ENCODE peak calls at places on chromosomes 13 and 19, in six cellular contexts. O is fibroblast of villous mesenchyme, J is cardiac muscle cell, I is mesothelial cell of epicardium, T is IMR-90, M is esophagus muscularis mucosa. V is an unnamed sample.

GRCh38 chr19:11446652-11447301 is 11.3 kb downstream of the PRKCSH start:
- DNase-seq in M (no peak), O (peak), I (peak), J (peak), T (no peak), V (peak)

GRCh38 chr19:41958367-41959055 is 610 bp downstream of the RABAC1 start:
- DNase-seq in T (peak), I (peak), J (peak), M (no peak), O (peak), V (peak)

GRCh38 chr19:2385053-2385721 is 25.1 kb downstream of the TMPRSS9 start:
- DNase-seq in O (peak), T (peak), M (no peak), J (peak), I (no peak), V (peak)

GRCh38 chr13:37534181-37534580 is 64.4 kb downstream of the POSTN start:
- DNase-seq in J (no peak), T (peak), M (no peak), I (no peak), O (peak), V (no peak)

GRCh38 chr19:7533925-7534480 is 1.5 kb upstream of the PNPLA6 start:
- DNase-seq in J (peak), T (peak), O (peak), M (peak), I (peak), V (peak)

GRCh38 chr13:28356506-28357064 is 138.3 kb downstream of the FLT1 start:
- DNase-seq in T (no peak), O (peak), J (no peak), M (no peak), I (no peak), V (no peak)

GRCh38 chr19:869245-870177 is 10.0 kb downstream of the CFD start:
- DNase-seq in T (peak), M (peak), J (no peak), O (peak), I (no peak), V (no peak)

GRCh38 chr19:33005440-33005839 is 33.4 kb downstream of the FAAP24 start:
- DNase-seq in O (no peak), I (no peak), J (no peak), M (no peak), T (no peak), V (no peak)

GRCh38 chr13:27448308-27448707 is 2.1 kb downstream of the MTIF3 start:
- DNase-seq in O (no peak), I (no peak), J (no peak), T (no peak), M (no peak), V (no peak)

GRCh38 chr13:51769455-51770127 is 34.4 kb downstream of the DHRS12 start:
- DNase-seq in M (peak), J (no peak), O (peak), T (no peak), I (no peak), V (no peak)

GRCh38 chr13:113979791-113980471 is 6.1 kb upstream of the C13orf46 start:
- DNase-seq in T (no peak), J (no peak), O (no peak), I (no peak), M (no peak), V (no peak)

GRCh38 chr13:65843314-65843731 is 1386.8 kb downstream of the PCDH9 start:
- DNase-seq in I (no peak), M (no peak), T (no peak), O (no peak), J (no peak), V (no peak)

GRCh38 chr19:2495130-2495641 is 19.3 kb downstream of the GADD45B start:
- DNase-seq in O (peak), J (peak), I (no peak), T (peak), M (no peak), V (no peak)

GRCh38 chr13:59700281-59700680 is 463.4 kb downstream of the DIAPH3 start:
- DNase-seq in M (no peak), O (peak), T (peak), J (no peak), I (no peak), V (no peak)

GRCh38 chr13:45464687-45465453 is at the start of gene COG3:
- DNase-seq in T (peak), J (peak), I (peak), O (peak), M (peak), V (peak)

GRCh38 chr13:67258482-67258881 is 28.3 kb upstream of the PCDH9 start:
- DNase-seq in T (no peak), J (no peak), I (no peak), M (no peak), O (no peak), V (no peak)

GRCh38 chr13:46303743-46304385 is 83.2 kb downstream of the RUBCNL start:
- DNase-seq in M (no peak), I (no peak), T (no peak), O (no peak), J (no peak), V (no peak)

GRCh38 chr13:23953860-23954512 is 56.7 kb upstream of the C1QTNF9B start:
- DNase-seq in O (no peak), M (no peak), I (no peak), J (no peak), T (no peak), V (no peak)

GRCh38 chr13:50476579-50476978 is 366.9 kb downstream of the DLEU7 start:
- DNase-seq in M (no peak), T (no peak), O (no peak), J (no peak), I (no peak), V (no peak)

GRCh38 chr13:72431981-72432617 is 295.3 kb downstream of the MZT1 start:
- DNase-seq in T (no peak), I (no peak), M (no peak), J (no peak), O (no peak), V (no peak)

GRCh38 chr19:33763661-33764343 is 32.9 kb upstream of the KCTD15 start:
- DNase-seq in J (no peak), O (no peak), T (no peak), M (no peak), I (no peak), V (no peak)

GRCh38 chr13:86002921-86003488 is 203.8 kb upstream of the SLITRK6 start:
- DNase-seq in J (no peak), O (no peak), M (no peak), T (no peak), I (no peak), V (no peak)

GRCh38 chr19:33795370-33796163 is 1.1 kb upstream of the KCTD15 start:
- DNase-seq in O (peak), J (peak), I (peak), T (peak), M (no peak), V (peak)

GRCh38 chr13:100464006-100464405 is 124.6 kb downstream of the GGACT start:
- DNase-seq in O (no peak), T (no peak), J (no peak), I (no peak), M (no peak), V (no peak)

GRCh38 chr13:111304041-111304544 is 16.3 kb upstream of the TEX29 start:
- DNase-seq in I (no peak), J (no peak), T (no peak), O (no peak), M (no peak), V (no peak)

GRCh38 chr13:58202099-58202498 is 570.6 kb downstream of the PCDH17 start:
- DNase-seq in M (no peak), I (no peak), T (no peak), O (no peak), J (no peak), V (no peak)

GRCh38 chr19:2613507-2614295 is 88.8 kb downstream of the GNG7 start:
- DNase-seq in O (no peak), M (no peak), J (peak), I (no peak), T (peak), V (no peak)

GRCh38 chr13:106651442-106651841 is 83.5 kb upstream of the ARGLU1 start:
- DNase-seq in I (no peak), O (no peak), M (no peak), T (no peak), J (no peak), V (no peak)

GRCh38 chr13:42266464-42266863 is 5.5 kb upstream of the AKAP11 start:
- DNase-seq in O (peak), T (peak), M (no peak), J (peak), I (no peak), V (no peak)

GRCh38 chr13:106523566-106523965 is 11.9 kb downstream of the EFNB2 start:
- DNase-seq in J (no peak), T (no peak), I (no peak), M (no peak), O (no peak), V (no peak)

GRCh38 chr13:75996582-75996981 is 360.5 kb downstream of the LMO7 start:
- DNase-seq in T (no peak), O (no peak), M (no peak), I (no peak), J (no peak), V (no peak)
- TF ChIP-seq CTCF in T (no peak), O (no peak), M (no peak), I (no peak), J (no peak), V (no peak)

GRCh38 chr19:49363265-49364082 is at the start of gene DKKL1:
- DNase-seq in M (peak), J (peak), O (peak), T (peak), I (peak), V (peak)
- TF ChIP-seq CTCF in M (peak), J (peak), O (peak), T (peak), I (peak), V (no peak)

DNA sequence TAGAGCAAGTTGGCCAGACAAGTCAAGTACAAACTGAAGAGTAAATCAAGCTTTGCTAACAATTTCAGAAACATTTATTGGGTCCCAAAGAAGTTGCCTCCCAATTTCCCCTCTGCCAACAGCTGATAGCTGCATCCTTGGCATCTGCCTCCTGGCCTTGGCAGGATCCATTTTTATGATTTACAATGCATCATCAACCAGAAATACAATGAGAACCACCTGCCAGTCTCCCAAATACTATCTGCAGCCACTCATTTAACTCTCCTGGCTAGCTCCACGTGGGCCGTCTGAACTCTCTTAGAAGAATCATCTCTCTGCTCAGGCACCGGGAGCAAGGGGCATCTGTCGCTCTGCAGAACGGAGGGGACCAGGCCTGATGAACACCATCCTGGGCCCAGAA is 2.7 kb downstream of the LONP1 start:
- DNase-seq in M (no peak), O (no peak), T (no peak), J (no peak), I (no peak), V (no peak)
- TF ChIP-seq CTCF in M (no peak), O (no peak), T (no peak), J (no peak), I (no peak), V (no peak)

GRCh38 chr13:94710081-94710809 is 2.1 kb downstream of the SOX21 start:
- DNase-seq in J (no peak), M (peak), O (no peak), T (no peak), I (no peak), V (no peak)

GRCh38 chr13:94708971-94709614 is 3.3 kb downstream of the SOX21 start:
- DNase-seq in T (no peak), O (no peak), M (no peak), I (no peak), J (no peak), V (no peak)

GRCh38 chr13:94711561-94712286 is 621 bp downstream of the SOX21 start:
- DNase-seq in M (peak), O (peak), T (no peak), I (peak), J (no peak), V (peak)

GRCh38 chr13:94712287-94712811 is at the start of gene SOX21:
- DNase-seq in J (no peak), I (peak), T (no peak), M (peak), O (peak), V (no peak)

DNA sequence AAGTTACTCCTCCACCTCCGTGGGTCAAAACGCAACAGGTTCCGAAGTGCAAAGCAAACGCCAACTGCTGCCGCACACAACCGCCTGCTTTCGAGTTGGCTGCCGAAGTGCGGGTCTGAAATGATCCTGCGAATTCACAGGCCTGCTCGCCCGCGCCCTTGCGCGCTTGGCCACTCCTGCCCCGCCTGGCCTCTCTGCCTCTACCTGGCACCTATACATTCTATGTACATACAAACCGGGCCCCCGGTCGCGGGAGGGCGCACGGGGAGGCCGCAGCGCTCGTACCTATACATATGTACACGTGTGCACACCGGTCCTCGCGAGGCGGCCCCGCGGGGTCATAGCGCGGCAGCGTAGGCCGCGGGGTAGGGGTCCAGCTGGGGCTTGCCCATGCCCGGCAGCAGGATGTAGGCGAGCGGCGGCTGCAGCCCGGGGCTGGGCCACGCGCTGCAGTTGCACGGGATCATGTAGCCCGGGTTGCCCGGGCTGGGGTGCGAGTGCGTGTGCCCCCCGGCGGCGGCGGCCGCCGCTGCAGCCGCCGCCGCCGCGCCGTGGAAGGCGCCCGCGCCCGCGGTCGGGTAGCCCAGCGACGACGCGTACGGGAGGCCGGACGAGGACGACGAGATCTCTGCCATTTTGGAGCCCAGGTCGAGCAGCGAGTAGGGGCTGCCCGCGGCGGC is 1.3 kb downstream of the SOX21 start:
- DNase-seq in J (no peak), I (peak), T (no peak), O (no peak), M (peak), V (no peak)
- TF ChIP-seq CTCF in J (no peak), I (no peak), T (peak), O (no peak), M (no peak), V (no peak)

GRCh38 chr13:70932511-70932910 is 824.3 kb upstream of the KLHL1 start:
- DNase-seq in T (no peak), J (no peak), M (no peak), O (no peak), I (no peak), V (no peak)
- TF ChIP-seq CTCF in T (no peak), J (no peak), M (no peak), O (no peak), I (no peak), V (no peak)

GRCh38 chr19:58326914-58327726 is at the start of gene ZSCAN22:
- DNase-seq in T (peak), O (peak), J (peak), I (peak), M (peak), V (peak)
- TF ChIP-seq CTCF in T (no peak), O (no peak), J (no peak), I (no peak), M (no peak), V (no peak)

GRCh38 chr13:110109140-110109783 is 197.7 kb downstream of the COL4A1 start:
- DNase-seq in O (no peak), T (no peak), M (no peak), I (no peak), J (no peak), V (no peak)

GRCh38 chr13:110109910-110110309 is 197.0 kb downstream of the COL4A1 start:
- DNase-seq in T (peak), O (peak), I (no peak), M (no peak), J (peak), V (no peak)

GRCh38 chr13:110106726-110107125 is 200.2 kb downstream of the COL4A1 start:
- DNase-seq in O (no peak), T (no peak), J (no peak), M (peak), I (no peak), V (no peak)

GRCh38 chr13:110107568-110108347 is 199.2 kb downstream of the COL4A1 start:
- DNase-seq in J (no peak), M (peak), I (no peak), T (no peak), O (no peak), V (no peak)

GRCh38 chr13:110108348-110109139 is 198.4 kb downstream of the COL4A1 start:
- DNase-seq in J (peak), O (peak), M (peak), T (peak), I (peak), V (peak)
- TF ChIP-seq CTCF in J (peak), O (peak), M (peak), T (peak), I (no peak), V (peak)

GRCh38 chr13:98142427-98143156 is at the start of gene FARP1:
- DNase-seq in O (peak), I (peak), M (no peak), J (peak), T (peak), V (no peak)
- TF ChIP-seq CTCF in O (no peak), I (no peak), M (peak), J (peak), T (peak), V (no peak)